ENCODE peak calls at places on chromosomes 5 and 9, in ten cellular contexts. U is NCI-H1694 treated with DMSO at 0.1 percent for 48 hours; A is breast epithelium; W is activated CD4-positive, alpha-beta T cell treated with anti-CD3 and anti-CD28 coated beads for 36 hours; L is HTR-8/SVneo; G is OCI-LY7; O is left ventricle myocardium superior; K is dermis microvascular lymphatic vessel endothelial cell; R is iPS-NIHi11; X is C1 segment of cervical spinal cord. F is an unnamed sample.
A peak's percentile ranks its signal among the peaks of the same experiment; 100 is the strongest.

GRCh38 chr9:112249277-112249676 is 74.2 kb upstream of the SUSD1 start:
- DNase-seq in G (no peak), L (no peak), R (no peak), W (no peak), U (no peak), K (peak; percentile 27), O (no peak), A (no peak), X (no peak), F (no peak)

GRCh38 chr9:88742483-88742882 is 207.5 kb downstream of the NXNL2 start:
- DNase-seq in O (peak; percentile 45), L (no peak), W (no peak), A (no peak), U (no peak), R (no peak), G (no peak), K (no peak), X (no peak), F (no peak)

GRCh38 chr9:14051459-14051858 is 262.5 kb downstream of the NFIB start:
- DNase-seq in G (no peak), A (no peak), W (no peak), K (no peak), L (no peak), X (no peak), R (no peak), U (no peak), O (no peak), F (no peak)

GRCh38 chr5:58294598-58295298 is 165.1 kb downstream of the PLK2 start:
- DNase-seq in G (no peak), O (no peak), U (no peak), R (no peak), K (peak; percentile 78), W (no peak), X (no peak), L (no peak), A (no peak), F (no peak)

GRCh38 chr5:77358566-77359205 is 133.4 kb downstream of the WDR41 start:
- DNase-seq in W (no peak), G (no peak), X (no peak), R (no peak), K (no peak), O (no peak), U (no peak), A (no peak), L (no peak), F (no peak)

GRCh38 chr5:151085517-151086031 is 4.7 kb upstream of the TNIP1 start:
- DNase-seq in O (peak; percentile 66), L (no peak), U (no peak), K (peak; percentile 51), G (no peak), A (no peak), X (no peak), W (peak; percentile 74), R (no peak), F (peak; percentile 91)

GRCh38 chr9:121189660-121190059 is 12.0 kb downstream of the RAB14 start:
- DNase-seq in X (no peak), W (no peak), O (no peak), G (no peak), A (no peak), U (no peak), L (no peak), K (no peak), R (no peak), F (no peak)

GRCh38 chr5:99191181-99191775 is 262.5 kb upstream of the CHD1 start:
- DNase-seq in X (no peak), U (no peak), R (no peak), K (peak; percentile 37), A (no peak), G (no peak), O (no peak), L (no peak), W (no peak), F (no peak)

GRCh38 chr5:85648495-85648894 is 969.2 kb upstream of the COX7C start:
- DNase-seq in X (no peak), W (no peak), K (no peak), O (no peak), A (no peak), L (no peak), R (no peak), U (no peak), G (no peak), F (no peak)

GRCh38 chr9:69168709-69169217 is 5.3 kb upstream of the TJP2 start:
- DNase-seq in X (no peak), R (peak; percentile 44), U (no peak), W (peak; percentile 87), G (peak; percentile 14), K (no peak), O (no peak), A (no peak), L (no peak), F (no peak)

GRCh38 chr5:109589983-109590382 is 99.7 kb upstream of the MAN2A1 start:
- DNase-seq in U (peak; percentile 5), G (peak; percentile 2), R (no peak), O (no peak), L (no peak), A (no peak), W (peak; percentile 5), K (peak; percentile 41), X (no peak), F (no peak)

GRCh38 chr5:72167790-72168189 is 60.5 kb downstream of the MAP1B start:
- DNase-seq in U (no peak), L (no peak), K (no peak), W (no peak), A (no peak), R (no peak), X (no peak), G (no peak), O (peak; percentile 62), F (no peak)

GRCh38 chr5:139271201-139272027 is 22.1 kb upstream of the MATR3 start:
- DNase-seq in L (no peak), R (no peak), A (no peak), W (no peak), G (no peak), O (no peak), K (peak; percentile 35), X (no peak), U (no peak), F (no peak)

GRCh38 chr9:80156725-80157124 is 585.0 kb downstream of the TLE4 start:
- DNase-seq in O (no peak), X (no peak), A (no peak), L (no peak), G (no peak), R (no peak), W (no peak), U (no peak), K (no peak), F (no peak)

F was measured in lower leg skin.